ENCODE peak calls at places on chromosomes 2 and 18, in six cellular contexts. Z is H9, R is IMR-90, K is neuronal stem cell, W is mesendoderm, L is mesenchymal stem cell. N is an unnamed sample.

GRCh38 chr2:177332041-177332991 is 60.3 kb upstream of the AGPS start:
- DNase-seq in R (peak), Z (no peak), K (peak), W (peak), L (peak), N (no peak)

GRCh38 chr2:48566582-48566981 is 36.6 kb downstream of the STON1 start:
- DNase-seq in W (peak), K (no peak), L (no peak), R (peak), Z (no peak), N (no peak)

GRCh38 chr18:77566604-77567003 is 317.0 kb downstream of the GALR1 start:
- DNase-seq in K (no peak), Z (no peak), L (no peak), W (no peak), R (no peak), N (no peak)

GRCh38 chr2:194700116-194700515 is 956.9 kb upstream of the SLC39A10 start:
- DNase-seq in Z (no peak), L (no peak), R (no peak), W (no peak), K (no peak), N (no peak)

GRCh38 chr2:145197944-145198343 is 678.0 kb upstream of the ZEB2 start:
- DNase-seq in L (no peak), K (no peak), Z (no peak), R (no peak), W (no peak), N (no peak)

GRCh38 chr2:182672471-182673165 is 43.4 kb upstream of the DNAJC10 start:
- DNase-seq in R (peak), K (no peak), Z (no peak), L (peak), W (no peak), N (no peak)

GRCh38 chr2:182593394-182593707 is 122.7 kb upstream of the DNAJC10 start:
- DNase-seq in L (peak), R (peak), Z (no peak), K (no peak), W (no peak), N (no peak)

GRCh38 chr2:213119061-213119809 is 32.2 kb downstream of the IKZF2 start:
- DNase-seq in W (no peak), R (peak), L (no peak), Z (no peak), K (no peak), N (no peak)

GRCh38 chr2:177161741-177162440 is 50.7 kb upstream of the HNRNPA3 start:
- DNase-seq in K (no peak), Z (no peak), R (peak), L (peak), W (no peak), N (no peak)

GRCh38 chr18:48345596-48345995 is 63.6 kb downstream of the ZBTB7C start:
- DNase-seq in W (no peak), Z (no peak), R (peak), K (no peak), L (peak), N (no peak)

GRCh38 chr2:230915297-230915696 is 9.7 kb downstream of the GPR55 start:
- DNase-seq in L (no peak), K (no peak), W (no peak), Z (peak), R (no peak), N (no peak)

GRCh38 chr2:53515435-53516332 is 251.9 kb upstream of the CHAC2 start:
- DNase-seq in K (no peak), W (peak), L (no peak), Z (peak), R (peak), N (no peak)

GRCh38 chr18:62678847-62679535 is 36.4 kb upstream of the PHLPP1 start:
- DNase-seq in R (no peak), W (no peak), Z (peak), L (no peak), K (no peak), N (no peak)

GRCh38 chr18:73888565-73888964 is 259.1 kb downstream of the FBXO15 start:
- DNase-seq in W (no peak), R (no peak), L (no peak), Z (no peak), K (no peak), N (no peak)

GRCh38 chr2:95267458-95268207 is 6.6 kb upstream of the PROM2 start:
- DNase-seq in W (no peak), Z (peak), L (no peak), K (peak), R (peak), N (peak)

GRCh38 chr2:217802261-217802660 is 200.5 kb downstream of the TNS1 start:
- DNase-seq in R (no peak), K (no peak), W (no peak), Z (no peak), L (no peak), N (no peak)

GRCh38 chr2:5846881-5847280 is 154.7 kb downstream of the SOX11 start:
- DNase-seq in K (no peak), R (peak), W (no peak), Z (no peak), L (peak), N (no peak)

GRCh38 chr2:135851858-135852257 is 14.9 kb upstream of the LCT start:
- DNase-seq in K (no peak), Z (no peak), L (no peak), R (peak), W (no peak), N (no peak)

GRCh38 chr2:88807237-88807962 is 115.9 kb downstream of the RPIA start:
- DNase-seq in Z (no peak), K (no peak), L (no peak), R (no peak), W (no peak), N (no peak)

GRCh38 chr2:215060851-215061541 is 77.4 kb downstream of the ABCA12 start:
- DNase-seq in W (no peak), K (no peak), R (no peak), Z (no peak), L (no peak), N (no peak)

GRCh38 chr2:163157411-163157810 is 318.8 kb upstream of the KCNH7 start:
- DNase-seq in K (no peak), W (no peak), Z (no peak), R (peak), L (peak), N (no peak)

GRCh38 chr2:240452471-240453256 is 17.2 kb downstream of the GPC1 start:
- DNase-seq in R (peak), L (peak), Z (peak), W (peak), K (peak), N (no peak)

GRCh38 chr2:224927671-224928173 is 114.5 kb downstream of the DOCK10 start:
- DNase-seq in Z (no peak), L (peak), R (peak), W (no peak), K (no peak), N (no peak)

GRCh38 chr2:224931956-224932355 is 110.3 kb downstream of the DOCK10 start:
- DNase-seq in W (no peak), R (no peak), L (no peak), K (no peak), Z (no peak), N (no peak)

GRCh38 chr2:224930990-224931389 is 111.3 kb downstream of the DOCK10 start:
- DNase-seq in L (no peak), K (no peak), R (no peak), W (peak), Z (no peak), N (no peak)

GRCh38 chr2:224929512-224929911 is 112.8 kb downstream of the DOCK10 start:
- DNase-seq in K (no peak), Z (no peak), W (no peak), R (no peak), L (no peak), N (no peak)

GRCh38 chr2:224930124-224930523 is 112.1 kb downstream of the DOCK10 start:
- DNase-seq in R (no peak), Z (no peak), W (no peak), L (no peak), K (no peak), N (no peak)
- H2BK15ac ChIP-seq in R (no peak), Z (no peak), W (no peak), L (no peak), K (no peak), N (no peak)

GRCh38 chr2:25981596-25982272 is 563 bp downstream of the KIF3C start:
- DNase-seq in K (no peak), R (no peak), L (no peak), Z (peak), W (no peak), N (no peak)
- H2BK15ac ChIP-seq in K (peak), R (no peak), L (no peak), Z (no peak), W (no peak), N (no peak)

GRCh38 chr2:62188416-62188815 is 7.5 kb upstream of the B3GNT2 start:
- DNase-seq in L (no peak), Z (no peak), W (no peak), K (no peak), R (no peak), N (no peak)

GRCh38 chr2:62184499-62185045 is 11.3 kb upstream of the B3GNT2 start:
- DNase-seq in K (no peak), W (no peak), L (no peak), Z (no peak), R (no peak), N (no peak)

GRCh38 chr2:62186534-62186933 is 9.4 kb upstream of the B3GNT2 start:
- DNase-seq in L (no peak), K (no peak), Z (no peak), W (no peak), R (no peak), N (no peak)

GRCh38 chr2:62187246-62187645 is 8.7 kb upstream of the B3GNT2 start:
- DNase-seq in L (no peak), K (no peak), Z (no peak), R (no peak), W (no peak), N (no peak)

DNA sequence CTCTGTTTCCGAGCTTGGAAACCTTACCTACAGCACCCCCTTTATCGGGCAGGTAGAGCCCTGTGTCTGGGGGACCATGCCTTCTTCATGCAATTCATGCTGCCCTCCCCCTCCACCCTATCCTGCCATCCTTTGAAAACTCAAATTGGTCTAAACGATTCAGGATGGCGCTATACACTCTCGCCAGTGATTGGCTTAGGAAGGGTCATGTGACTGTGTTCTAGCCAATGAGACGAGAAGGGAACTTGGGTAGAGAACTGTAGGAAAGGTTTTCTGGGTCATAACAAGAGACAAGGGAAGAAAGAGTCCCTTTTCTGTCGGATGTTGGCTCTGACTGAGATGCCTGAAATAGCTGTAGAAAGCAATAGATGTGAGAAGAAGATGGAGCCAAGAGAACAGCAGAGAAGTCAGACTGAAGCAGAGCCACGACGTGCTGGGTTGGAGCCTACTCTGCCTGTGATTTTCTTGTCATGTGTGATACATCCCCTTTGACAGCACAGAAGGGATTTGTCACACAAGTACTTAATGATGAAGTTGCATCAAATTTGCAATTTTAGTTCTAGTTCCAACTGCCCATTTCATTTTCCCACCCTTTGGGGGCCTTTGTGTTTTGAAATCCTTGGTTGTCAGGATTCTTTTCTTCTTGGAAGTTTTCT is 10.0 kb upstream of the B3GNT2 start:
- DNase-seq in R (no peak), W (no peak), K (no peak), L (no peak), Z (no peak), N (no peak)
- H2BK15ac ChIP-seq in R (no peak), W (no peak), K (no peak), L (no peak), Z (no peak), N (no peak)

DNA sequence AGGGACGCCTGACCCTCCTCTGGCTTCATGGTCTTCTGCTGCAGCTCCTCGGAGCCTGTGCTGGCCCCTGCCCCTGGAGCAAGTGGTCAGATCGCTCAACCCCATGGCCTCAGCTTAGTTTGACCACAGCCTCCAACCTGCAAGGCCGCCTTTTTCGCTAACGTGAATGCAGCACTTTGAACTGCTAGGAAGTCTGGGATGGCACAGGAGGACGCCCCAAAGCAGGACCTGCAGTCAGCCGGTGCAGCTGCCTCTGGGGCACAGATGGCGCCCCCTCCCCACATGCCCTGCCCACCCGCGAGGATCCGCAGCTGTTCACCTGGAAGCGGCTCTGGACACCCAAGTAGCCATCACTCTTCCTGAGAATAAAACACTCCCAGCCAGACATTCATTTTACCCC is 510.2 kb downstream of the EIPR1 start:
- DNase-seq in R (no peak), K (no peak), Z (no peak), L (no peak), W (no peak), N (no peak)
- H2BK15ac ChIP-seq in R (no peak), K (peak), Z (no peak), L (no peak), W (no peak), N (no peak)

GRCh38 chr2:100963026-100963375 is 39.1 kb upstream of the RPL31 start:
- DNase-seq in Z (no peak), R (no peak), W (no peak), K (no peak), L (no peak), N (no peak)

GRCh38 chr2:100964706-100965269 is 37.3 kb upstream of the RPL31 start:
- DNase-seq in Z (no peak), R (no peak), W (no peak), K (no peak), L (no peak), N (no peak)

GRCh38 chr2:100967716-100968115 is 34.4 kb upstream of the RPL31 start:
- DNase-seq in R (no peak), Z (no peak), L (no peak), K (no peak), W (no peak), N (no peak)

GRCh38 chr2:100964222-100964621 is 37.9 kb upstream of the RPL31 start:
- DNase-seq in W (no peak), Z (no peak), R (no peak), L (no peak), K (no peak), N (no peak)

GRCh38 chr2:100965596-100965995 is 36.5 kb upstream of the RPL31 start:
- DNase-seq in K (no peak), R (no peak), L (no peak), W (no peak), Z (no peak), N (no peak)
- H2BK15ac ChIP-seq in K (no peak), R (no peak), L (no peak), W (no peak), Z (no peak), N (no peak)

GRCh38 chr2:27494284-27494943 is 586 bp downstream of the FNDC4 start:
- DNase-seq in Z (peak), L (peak), W (peak), R (peak), K (peak), N (no peak)
- H2BK15ac ChIP-seq in Z (no peak), L (peak), W (no peak), R (peak), K (peak), N (no peak)

DNA sequence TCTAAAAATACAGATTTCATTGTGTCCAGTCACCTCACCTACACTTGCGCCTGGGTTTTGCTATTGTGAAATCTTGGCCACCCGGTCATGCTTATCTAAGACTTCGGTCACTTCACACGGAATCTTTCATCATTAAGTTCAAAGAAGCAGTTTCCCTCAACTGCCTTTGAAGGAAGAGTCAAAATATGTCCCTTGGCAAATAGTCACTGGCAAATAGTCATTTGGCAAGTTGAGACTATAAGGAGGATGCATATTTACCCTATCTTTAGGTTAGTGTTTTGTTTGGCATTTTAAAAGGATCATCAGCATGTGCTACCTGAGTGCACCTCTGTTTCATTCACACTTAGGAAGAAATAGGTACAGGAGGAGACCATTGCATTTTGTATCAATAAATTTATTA is 95.9 kb downstream of the FEZ2 start:
- DNase-seq in K (no peak), R (no peak), Z (no peak), W (no peak), L (no peak), N (no peak)
- H2BK15ac ChIP-seq in K (no peak), R (no peak), Z (no peak), W (no peak), L (no peak), N (no peak)

GRCh38 chr2:55282110-55282917 is 13.3 kb upstream of the MTIF2 start:
- DNase-seq in L (peak), Z (peak), K (peak), R (peak), W (peak), N (peak)

GRCh38 chr2:55277310-55277709 is 8.3 kb upstream of the MTIF2 start:
- DNase-seq in Z (no peak), W (no peak), R (no peak), K (no peak), L (no peak), N (no peak)

GRCh38 chr2:55283083-55283482 is 14.1 kb upstream of the MTIF2 start:
- DNase-seq in R (no peak), Z (no peak), L (no peak), W (no peak), K (no peak), N (no peak)
- H2BK15ac ChIP-seq in R (no peak), Z (no peak), L (no peak), W (no peak), K (no peak), N (no peak)

GRCh38 chr2:65023742-65024141 is 32.5 kb upstream of the CEP68 start:
- DNase-seq in R (no peak), W (no peak), K (no peak), L (no peak), Z (no peak), N (no peak)
- H2BK15ac ChIP-seq in R (peak), W (no peak), K (no peak), L (no peak), Z (no peak), N (no peak)

GRCh38 chr2:118477111-118477517 is 370.3 kb downstream of the EN1 start:
- DNase-seq in K (peak), W (peak), R (no peak), L (no peak), Z (no peak), N (no peak)
- H2BK15ac ChIP-seq in K (no peak), W (no peak), R (no peak), L (no peak), Z (no peak), N (no peak)

N was measured in H1.